ENCODE peak calls at places on chromosome 4, in six cellular contexts. Q is progenitor cell of endocrine pancreas; U is T-helper 1 cell; H is stimulated activated CD8-positive, alpha-beta memory T cell treated with anti-CD3 and anti-CD28 coated beads, Interleukin-4, amount 100 ng/mL, for 48 hours; L is IMR-90; A is NCI-H1694 treated with DMSO at 0.1 percent for 48 hours. R is an unnamed sample.

GRCh38 chr4:72525938-72526337 is 43.1 kb downstream of the ADAMTS3 start:
- DNase-seq in Q (no peak), U (no peak), H (no peak), L (peak), A (no peak), R (peak)

GRCh38 chr4:113759696-113760093 is 1.8 kb downstream of the CAMK2D start:
- DNase-seq in Q (no peak), U (no peak), H (no peak), L (peak), A (no peak), R (no peak)

GRCh38 chr4:156594619-156595018 is 377.0 kb downstream of the PDGFC start:
- DNase-seq in Q (no peak), U (no peak), H (no peak), L (no peak), A (peak), R (peak)

GRCh38 chr4:158824425-158825274 is 55.8 kb downstream of the FNIP2 start:
- DNase-seq in Q (no peak), U (no peak), H (no peak), L (peak), A (no peak), R (peak)

GRCh38 chr4:47482326-47482725 is 2.7 kb upstream of the ATP10D start:
- DNase-seq in Q (no peak), U (no peak), H (no peak), L (peak), A (no peak), R (no peak)

GRCh38 chr4:82898322-82899243 is 2.0 kb upstream of the THAP9 start:
- DNase-seq in Q (no peak), U (no peak), H (no peak), L (peak), A (peak), R (peak)

GRCh38 chr4:24655971-24656370 is 71.6 kb upstream of the DHX15 start:
- DNase-seq in Q (no peak), U (no peak), H (no peak), L (no peak), A (no peak), R (peak)

GRCh38 chr4:26051278-26051677 is 137.3 kb downstream of the SMIM20 start:
- DNase-seq in Q (no peak), U (no peak), H (no peak), L (no peak), A (no peak), R (no peak)

GRCh38 chr4:153257151-153257620 is 52.9 kb downstream of the TRIM2 start:
- DNase-seq in Q (no peak), U (no peak), H (peak), L (peak), A (peak), R (peak)

GRCh38 chr4:182653596-182653995 is 263.6 kb downstream of the DCTD start:
- DNase-seq in Q (no peak), U (no peak), H (no peak), L (peak), A (no peak), R (no peak)

GRCh38 chr4:182578402-182578801 is 335.2 kb downstream of the TENM3 start:
- DNase-seq in Q (no peak), U (no peak), H (no peak), L (peak), A (no peak), R (peak)

GRCh38 chr4:76547167-76547760 is 112.2 kb downstream of the SHROOM3 start:
- DNase-seq in Q (no peak), U (no peak), H (no peak), L (no peak), A (no peak), R (no peak)

GRCh38 chr4:98656443-98656842 is 2.0 kb downstream of the TSPAN5 start:
- DNase-seq in Q (no peak), U (no peak), H (no peak), L (no peak), A (no peak), R (no peak)

GRCh38 chr4:88158360-88159136 is at the start of gene ABCG2:
- DNase-seq in Q (peak), U (no peak), H (peak), L (peak), A (no peak), R (peak)

GRCh38 chr4:90328558-90328957 is 201.4 kb downstream of the CCSER1 start:
- DNase-seq in Q (no peak), U (no peak), H (no peak), L (peak), A (peak), R (peak)

GRCh38 chr4:181970356-181970755 is 272.8 kb upstream of the TENM3 start:
- DNase-seq in Q (no peak), U (no peak), H (no peak), L (no peak), A (no peak), R (no peak)

GRCh38 chr4:78543424-78544238 is 7.9 kb upstream of the ANXA3 start:
- DNase-seq in Q (no peak), U (no peak), H (no peak), L (no peak), A (no peak), R (peak)

GRCh38 chr4:91280551-91281290 is 1023.0 kb upstream of the GRID2 start:
- DNase-seq in Q (no peak), U (no peak), H (no peak), L (no peak), A (no peak), R (no peak)

GRCh38 chr4:41410049-41410448 is 127.9 kb upstream of the LIMCH1 start:
- DNase-seq in Q (no peak), U (no peak), H (no peak), L (peak), A (no peak), R (peak)